ENCODE peak calls at places on chromosome 9, in nine cellular contexts. X is A673, Z is uterus, E is A549, R is right cardiac atrium, I is GM23248, D is aorta, G is stomach, F is cardiac muscle cell. H is an unnamed sample. For H3K4me1 and H3K9me3, the result is how much of the 10 kb centered on the place peaks cover.

GRCh38 chr9:69542942-69543704 is 129.0 kb downstream of the APBA1 start:
- DNase-seq in E (no peak), G (no peak), R (peak), I (peak), X (peak), F (peak), Z (no peak), D (no peak), H (no peak)

GRCh38 chr9:69421908-69422801 is 97.1 kb downstream of the ENTREP1 start:
- DNase-seq in F (peak), E (peak), R (peak), D (peak), X (peak), G (peak), I (peak), Z (peak), H (peak)

GRCh38 chr9:115109486-115109885 is 8.5 kb downstream of the TNC start:
- DNase-seq in D (no peak), Z (no peak), R (no peak), E (peak), F (peak), X (peak), I (peak), G (no peak), H (no peak)

GRCh38 chr9:122095010-122095767 is 2.1 kb upstream of the TTLL11 start:
- DNase-seq in Z (peak), F (peak), X (peak), I (peak), E (peak), G (peak), R (no peak), D (no peak), H (peak)

GRCh38 chr9:114494776-114495569 is 10.3 kb downstream of the WHRN start:
- DNase-seq in D (no peak), R (no peak), F (no peak), E (no peak), G (no peak), I (no peak), X (no peak), Z (no peak), H (no peak)

GRCh38 chr9:132401791-132402190 is 4.8 kb downstream of the TTF1 start:
- DNase-seq in F (no peak), Z (no peak), G (no peak), X (no peak), R (no peak), D (no peak), I (no peak), E (no peak), H (no peak)

GRCh38 chr9:122115176-122116035 is 22.3 kb upstream of the TTLL11 start:
- DNase-seq in X (no peak), F (no peak), D (no peak), Z (no peak), E (no peak), G (no peak), R (no peak), I (no peak), H (no peak)

GRCh38 chr9:37925786-37926736 is 22.1 kb upstream of the SLC25A51 start:
- DNase-seq in F (no peak), R (no peak), Z (no peak), D (no peak), I (peak), G (no peak), X (no peak), E (no peak), H (no peak)

GRCh38 chr9:2018764-2019548 is 3.8 kb downstream of the SMARCA2 start:
- DNase-seq in X (no peak), G (no peak), D (no peak), Z (no peak), F (no peak), I (peak), R (no peak), E (no peak), H (peak)

GRCh38 chr9:14846871-14847311 is 63.3 kb downstream of the FREM1 start:
- DNase-seq in F (peak), I (peak), G (peak), D (peak), E (peak), Z (peak), X (peak), R (peak), H (peak)

GRCh38 chr9:5872496-5872895 is 18.2 kb upstream of the MLANA start:
- DNase-seq in G (no peak), R (no peak), F (no peak), Z (no peak), X (no peak), I (no peak), D (no peak), E (no peak), H (no peak)

GRCh38 chr9:132703336-132703735 is 33.1 kb downstream of the GTF3C4 start:
- DNase-seq in R (no peak), F (no peak), G (no peak), Z (no peak), I (peak), D (no peak), X (no peak), E (no peak), H (no peak)

GRCh38 chr9:73149371-73150067 is 2.1 kb upstream of the ANXA1 start:
- DNase-seq in G (no peak), Z (no peak), R (no peak), F (no peak), E (peak), I (peak), X (peak), D (no peak), H (no peak)

GRCh38 chr9:36970007-36970888 is 63.8 kb downstream of the PAX5 start:
- DNase-seq in I (peak), X (no peak), Z (no peak), D (no peak), G (no peak), F (no peak), R (no peak), E (peak), H (no peak)

GRCh38 chr9:107587175-107587963 is 97.8 kb upstream of the KLF4 start:
- DNase-seq in F (no peak), I (no peak), G (peak), X (no peak), Z (peak), D (peak), E (no peak), R (peak), H (no peak)

DNA sequence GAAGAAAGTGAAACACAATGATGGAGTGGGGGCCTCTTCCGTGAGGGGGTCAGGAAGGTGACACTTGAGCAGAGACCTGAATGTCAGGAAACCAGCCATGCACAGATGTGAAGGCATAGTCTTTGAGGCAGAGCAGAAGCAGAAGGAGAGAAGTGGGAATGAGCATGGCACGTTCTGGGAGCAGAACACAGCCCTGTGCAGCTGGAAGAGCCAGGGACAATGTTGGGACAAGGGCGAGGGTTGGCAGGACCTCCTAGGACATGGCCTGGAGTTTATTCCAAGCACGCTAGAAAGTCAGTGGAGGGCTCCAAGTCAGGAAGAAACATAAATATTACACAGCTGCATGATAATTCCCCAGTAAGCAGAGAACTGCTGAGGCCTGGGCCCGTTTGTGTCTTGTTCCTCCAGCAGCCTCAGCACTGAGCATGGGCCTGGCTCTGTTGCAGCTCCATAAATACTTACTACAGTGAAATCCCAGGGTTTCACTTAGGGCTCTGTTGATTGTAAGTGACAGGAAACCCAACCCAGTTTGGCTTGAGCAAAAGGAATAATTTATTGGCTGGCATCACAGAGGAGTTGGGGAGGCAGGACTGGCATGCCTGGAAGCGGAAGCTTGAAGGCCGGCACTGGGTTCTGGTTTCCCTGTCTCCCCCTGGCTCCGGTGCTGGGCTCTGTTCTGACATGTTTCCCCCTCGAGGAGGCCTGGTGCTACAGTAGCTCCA is 66.2 kb downstream of the MVB12B start:
- DNase-seq in R (peak), D (no peak), I (no peak), Z (no peak), G (no peak), X (no peak), F (no peak), E (no peak), H (no peak)
- H3K4me1 ChIP-seq in R (under half), D (under half), I (under half), Z (under half), G (half or more), X (under half), F (under half), E (under half), H (under half)

GRCh38 chr9:21557428-21557768 is 75.3 kb upstream of the IFNE start:
- DNase-seq in F (no peak), Z (no peak), R (no peak), G (no peak), E (no peak), X (no peak), I (no peak), D (no peak), H (no peak)
- H3K4me3 ChIP-seq in F (no peak), Z (no peak), R (no peak), G (peak), E (peak), X (no peak), I (peak), D (no peak), H (no peak)

GRCh38 chr9:118515947-118516346 is 811.7 kb downstream of the TLR4 start:
- DNase-seq in R (no peak), F (no peak), G (no peak), X (no peak), Z (no peak), E (no peak), I (no peak), D (no peak), H (no peak)

DNA sequence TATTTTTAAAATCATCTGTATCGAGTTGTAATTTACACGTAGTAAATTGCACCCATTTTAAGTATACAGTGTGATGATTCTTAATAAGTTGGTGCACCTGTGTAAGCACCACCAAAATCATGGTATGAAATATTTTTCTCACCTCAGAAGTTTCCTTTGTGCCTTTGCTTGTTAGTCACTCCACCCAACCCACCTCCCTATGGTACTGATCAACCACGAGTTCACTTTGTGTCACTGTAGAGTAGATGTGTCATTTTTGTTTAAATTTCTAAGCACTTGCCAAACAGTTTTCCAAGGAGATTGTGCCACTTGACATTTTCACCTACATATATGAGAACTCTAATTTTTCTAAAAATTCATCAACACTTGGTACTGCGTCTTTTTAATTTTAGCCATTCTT is 806.5 kb downstream of the TLR4 start:
- DNase-seq in I (no peak), D (no peak), E (no peak), G (no peak), F (no peak), Z (no peak), X (no peak), R (no peak), H (no peak)
- H3K9me3 ChIP-seq in I (under half), D (under half), E (under half), G (under half), F (under half), Z (under half), X (under half), R (under half), H (under half)

GRCh38 chr9:127539982-127540663 is 72.0 kb upstream of the STXBP1 start:
- DNase-seq in F (no peak), I (no peak), G (peak), R (peak), Z (no peak), X (no peak), D (no peak), E (no peak), H (no peak)

GRCh38 chr9:127537792-127538191 is 74.3 kb upstream of the STXBP1 start:
- DNase-seq in G (no peak), X (no peak), Z (no peak), D (no peak), E (no peak), R (peak), F (no peak), I (no peak), H (no peak)

GRCh38 chr9:127538849-127539258 is 73.2 kb upstream of the STXBP1 start:
- DNase-seq in D (no peak), Z (no peak), I (peak), X (no peak), E (no peak), R (no peak), G (no peak), F (no peak), H (no peak)

GRCh38 chr9:127540664-127541041 is 71.4 kb upstream of the STXBP1 start:
- DNase-seq in R (peak), X (no peak), E (no peak), D (no peak), F (no peak), Z (no peak), G (peak), I (no peak), H (no peak)

GRCh38 chr9:127539259-127539981 is 72.7 kb upstream of the STXBP1 start:
- DNase-seq in I (peak), X (no peak), F (no peak), G (no peak), Z (no peak), E (no peak), R (peak), D (no peak), H (no peak)
- H3K4me1 ChIP-seq in I (half or more), X (under half), F (under half), G (half or more), Z (under half), E (half or more), R (under half), D (under half), H (under half)

GRCh38 chr9:98755006-98755618 is 41.2 kb downstream of the ANKS6 start:
- DNase-seq in R (no peak), G (no peak), E (no peak), F (no peak), I (no peak), D (no peak), Z (no peak), X (no peak), H (no peak)
- H3K4me3 ChIP-seq in R (no peak), G (no peak), E (no peak), F (no peak), I (no peak), D (no peak), Z (no peak), X (no peak), H (no peak)

DNA sequence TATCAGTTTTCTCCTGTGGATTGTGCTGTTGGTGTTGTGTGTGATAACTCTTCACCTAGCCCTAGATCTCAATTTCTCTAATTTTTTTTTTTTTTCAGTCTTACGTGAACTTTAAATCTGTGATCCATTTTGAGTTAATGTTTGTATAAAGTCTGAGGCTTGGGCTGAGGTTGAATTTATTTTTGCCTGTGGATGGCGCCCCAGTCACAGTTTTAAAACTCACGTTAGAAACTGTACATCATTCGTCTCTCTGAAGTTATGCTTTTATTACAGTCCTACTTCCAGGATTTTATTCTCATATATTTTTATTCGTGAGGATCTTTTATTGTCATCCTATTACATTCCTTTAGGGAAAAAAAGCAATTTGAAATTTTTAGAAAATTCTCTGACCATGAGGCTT is 103.1 kb downstream of the EHMT1 start:
- DNase-seq in Z (no peak), E (no peak), I (no peak), G (no peak), X (no peak), F (no peak), D (no peak), R (no peak), H (no peak)
- H3K9me3 ChIP-seq in Z (under half), E (under half), I (under half), G (under half), X (under half), F (under half), D (under half), R (under half), H (under half)

DNA sequence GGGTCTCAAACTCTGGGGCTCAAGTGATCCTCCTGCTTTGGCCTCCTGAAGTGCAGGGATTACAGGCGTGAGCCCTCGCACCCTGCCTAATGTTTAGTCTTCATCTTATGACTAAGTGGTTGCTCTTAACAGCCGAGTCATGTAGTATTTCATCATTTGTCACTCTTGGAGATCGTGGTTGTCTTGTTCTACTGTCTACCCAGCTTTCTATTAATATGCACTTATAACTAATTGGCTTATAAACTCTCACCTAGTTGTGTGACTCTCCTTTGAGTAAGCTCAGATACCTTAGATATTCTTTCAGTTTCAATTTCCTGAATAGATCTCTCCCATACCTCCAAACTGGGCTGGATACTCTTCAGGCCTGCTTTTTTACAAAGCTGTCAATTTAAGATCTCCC is 19.9 kb downstream of the SLC44A1 start:
- DNase-seq in X (no peak), I (peak), D (no peak), R (no peak), F (no peak), G (no peak), Z (no peak), E (no peak), H (no peak)
- H3K4me1 ChIP-seq in X (under half), I (under half), D (under half), R (under half), F (under half), G (under half), Z (under half), E (under half), H (under half)

GRCh38 chr9:126617003-126617739 is 3.4 kb downstream of the LMX1B start:
- DNase-seq in G (no peak), X (no peak), E (no peak), R (no peak), Z (no peak), I (no peak), D (no peak), F (no peak), H (no peak)
- H3K4me3 ChIP-seq in G (no peak), X (no peak), E (no peak), R (no peak), Z (no peak), I (no peak), D (no peak), F (no peak), H (no peak)

H was measured in HAP-1.